ENCODE peak calls at places on chromosomes 16 and 17, in nine cellular contexts. Y, X, Z, P, E, U, B, O and G are unnamed samples.

GRCh38 chr16:4768549-4769305 is 1.8 kb upstream of the ZNF500 start:
- DNase-seq in B (peak), E (peak), X (peak), P (peak), O (peak), U (peak), Y (peak), Z (peak), G (peak)

GRCh38 chr17:31531336-31532160 is 140.1 kb downstream of the RAB11FIP4 start:
- DNase-seq in U (no peak), Z (no peak), O (no peak), P (no peak), X (no peak), B (no peak), Y (no peak), E (no peak), G (no peak)

GRCh38 chr17:1769826-1770477 is 8.1 kb downstream of the SERPINF1 start:
- DNase-seq in Z (no peak), U (no peak), P (peak), E (no peak), X (no peak), O (no peak), B (no peak), Y (no peak), G (no peak)

GRCh38 chr16:84607694-84608093 is 10.2 kb downstream of the COTL1 start:
- DNase-seq in B (no peak), Z (no peak), U (no peak), O (no peak), X (peak), Y (no peak), E (no peak), P (no peak), G (no peak)

GRCh38 chr16:30561212-30561816 is 3.1 kb upstream of the ZNF764 start:
- DNase-seq in U (peak), X (peak), P (peak), O (peak), Z (no peak), Y (peak), E (no peak), B (no peak), G (no peak)

GRCh38 chr17:5919104-5919503 is 151.1 kb upstream of the WSCD1 start:
- DNase-seq in E (no peak), U (no peak), Z (no peak), O (no peak), B (no peak), Y (no peak), P (no peak), X (no peak), G (no peak)

GRCh38 chr16:66585477-66586239 is 6.4 kb downstream of the CMTM2 start:
- DNase-seq in U (no peak), B (no peak), E (no peak), Z (no peak), O (no peak), X (peak), Y (no peak), P (no peak), G (no peak)

GRCh38 chr16:84237994-84238750 is 1.6 kb downstream of the KCNG4 start:
- DNase-seq in B (no peak), Z (no peak), Y (no peak), U (no peak), X (no peak), E (no peak), O (no peak), P (no peak), G (no peak)

GRCh38 chr17:78716814-78717393 is 65.2 kb downstream of the CYTH1 start:
- DNase-seq in E (no peak), P (no peak), U (peak), X (peak), Z (peak), B (no peak), Y (peak), O (peak), G (no peak)

DNA sequence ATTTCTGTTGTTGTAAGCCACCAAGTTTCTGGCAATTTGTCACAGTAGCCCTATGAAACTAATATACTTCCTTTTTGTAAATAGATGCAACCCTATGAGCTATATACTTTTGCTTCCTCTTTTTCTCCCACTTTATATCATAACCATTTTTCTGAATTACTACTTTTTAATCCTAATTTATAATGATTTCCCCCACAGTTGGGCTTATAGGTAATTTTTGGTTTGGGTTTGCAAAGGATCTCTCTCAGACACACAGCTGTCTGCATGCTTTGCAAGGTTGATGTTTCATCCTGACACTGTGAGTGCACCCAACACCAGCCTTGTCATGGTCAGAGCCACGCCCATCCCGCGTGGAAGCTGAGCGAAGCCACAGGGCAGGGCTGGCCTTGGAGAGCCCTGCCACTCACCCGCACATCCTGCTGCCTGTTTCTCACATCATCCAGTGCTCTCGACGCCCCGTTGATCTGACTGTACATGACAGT is 5.7 kb downstream of the TRIM25 start:
- DNase-seq in X (peak), E (no peak), B (no peak), O (peak), P (no peak), Z (no peak), Y (peak), U (peak), G (no peak)
- H3K4me3 ChIP-seq in X (no peak), E (no peak), B (no peak), O (no peak), P (no peak), Z (no peak), Y (no peak), U (no peak), G (no peak)

GRCh38 chr17:82243648-82244412 is 15.0 kb downstream of the SLC16A3 start:
- DNase-seq in P (no peak), O (no peak), Y (peak), U (no peak), Z (peak), X (no peak), B (no peak), E (no peak), G (no peak)
- H3K27ac ChIP-seq in P (no peak), O (no peak), Y (no peak), U (no peak), Z (peak), X (no peak), B (peak), E (no peak), G (no peak)

GRCh38 chr17:73307130-73307529 is 4.7 kb downstream of the CDC42EP4 start:
- DNase-seq in E (no peak), Y (no peak), O (no peak), X (no peak), B (no peak), P (peak), Z (peak), U (peak), G (no peak)
- H3K4me3 ChIP-seq in E (no peak), Y (no peak), O (no peak), X (no peak), B (no peak), P (no peak), Z (no peak), U (no peak), G (no peak)

GRCh38 chr17:50176559-50177471 is 11.0 kb downstream of the SGCA start:
- DNase-seq in U (peak), B (no peak), Z (no peak), P (no peak), O (no peak), Y (no peak), E (no peak), X (no peak), G (peak)
- H3K27ac ChIP-seq in U (peak), B (no peak), Z (peak), P (no peak), O (peak), Y (peak), E (peak), X (peak), G (peak)

GRCh38 chr17:81648707-81649085 is 7.6 kb downstream of the PDE6G start:
- DNase-seq in E (no peak), Y (no peak), B (no peak), P (no peak), O (no peak), Z (no peak), U (no peak), X (no peak), G (no peak)
- H3K4me3 ChIP-seq in E (no peak), Y (no peak), B (no peak), P (no peak), O (no peak), Z (no peak), U (no peak), X (no peak), G (no peak)